ENCODE peak calls at places on chromosomes 16 and 17, in nine cellular contexts. L is nephron progenitor cell; D is cerebellar nuclear complex; K is EL; A is AG08395; G is adipocyte; X is AG04450; B is A549; Y is activated T-cell treated with anti-CD3 and anti-CD28 coated beads, Interleukin-2, amount 50 U/mL, for 4 hours. V is an unnamed sample.
A peak's percentile ranks its signal among the peaks of the same experiment; 100 is the strongest.

GRCh38 chr16:18966791-18967190 is 16.9 kb upstream of the TMC7 start:
- DNase-seq in L (no peak), D (no peak), K (no peak), A (no peak), G (no peak), X (no peak), B (no peak), Y (no peak), V (no peak)

GRCh38 chr16:68380676-68381362 is 67.5 kb downstream of the SMPD3 start:
- DNase-seq in L (no peak), D (no peak), K (no peak), A (no peak), G (no peak), X (no peak), B (no peak), Y (no peak), V (no peak)

GRCh38 chr16:59878479-59878878 is 1144.4 kb upstream of the GOT2 start:
- DNase-seq in L (no peak), D (no peak), K (peak; percentile 86), A (no peak), G (no peak), X (no peak), B (peak; percentile 70), Y (no peak), V (no peak)

GRCh38 chr16:17166095-17166494 is 304.7 kb downstream of the XYLT1 start:
- DNase-seq in L (no peak), D (no peak), K (no peak), A (peak; percentile 17), G (peak; percentile 17), X (no peak), B (no peak), Y (no peak), V (no peak)

GRCh38 chr16:13939821-13940220 is 19.9 kb downstream of the ERCC4 start:
- DNase-seq in L (no peak), D (no peak), K (no peak), A (no peak), G (no peak), X (no peak), B (no peak), Y (no peak), V (no peak)

GRCh38 chr16:89369266-89369895 is 121.0 kb downstream of the ANKRD11 start:
- DNase-seq in L (no peak), D (no peak), K (no peak), A (no peak), G (no peak), X (no peak), B (no peak), Y (no peak), V (no peak)

GRCh38 chr16:2037115-2037514 is 10.4 kb downstream of the NHERF2 start:
- DNase-seq in L (no peak), D (no peak), K (no peak), A (no peak), G (no peak), X (no peak), B (no peak), Y (no peak), V (no peak)

GRCh38 chr16:88503374-88503770 is 50.3 kb downstream of the ZFPM1 start:
- DNase-seq in L (no peak), D (no peak), K (no peak), A (no peak), G (no peak), X (no peak), B (no peak), Y (no peak), V (no peak)

GRCh38 chr16:54282202-54282922 is 4.2 kb downstream of the IRX3 start:
- DNase-seq in L (peak; percentile 83), D (no peak), K (peak; percentile 11), A (no peak), G (peak; percentile 86), X (no peak), B (peak; percentile 77), Y (no peak), V (no peak)

GRCh38 chr17:67050476-67051154 is 6.3 kb downstream of the CACNG1 start:
- DNase-seq in L (no peak), D (no peak), K (no peak), A (no peak), G (peak; percentile 3), X (no peak), B (no peak), Y (no peak), V (no peak)

GRCh38 chr17:44389723-44390202 is 314 bp upstream of the ITGA2B start:
- DNase-seq in L (no peak), D (no peak), K (no peak), A (no peak), G (no peak), X (no peak), B (no peak), Y (no peak), V (no peak)

GRCh38 chr17:40451420-40451819 is 8.2 kb downstream of the IGFBP4 start:
- DNase-seq in L (no peak), D (no peak), K (peak; percentile 75), A (peak; percentile 86), G (peak; percentile 96), X (peak; percentile 84), B (no peak), Y (no peak), V (no peak)

GRCh38 chr17:51796026-51796425 is 362.5 kb downstream of the CA10 start:
- DNase-seq in L (no peak), D (no peak), K (no peak), A (no peak), G (no peak), X (no peak), B (no peak), Y (no peak), V (no peak)

GRCh38 chr16:67936876-67937605 is 391 bp upstream of the PSMB10 start:
- DNase-seq in L (no peak), D (no peak), K (peak; percentile 79), A (no peak), G (peak; percentile 88), X (no peak), B (peak; percentile 56), Y (peak; percentile 66), V (no peak)

GRCh38 chr17:80979547-80980378 is 11.9 kb upstream of the CHMP6 start:
- DNase-seq in L (no peak), D (no peak), K (no peak), A (no peak), G (no peak), X (no peak), B (no peak), Y (no peak), V (no peak)

GRCh38 chr17:9475259-9475658 is 100.4 kb downstream of the STX8 start:
- DNase-seq in L (no peak), D (no peak), K (no peak), A (no peak), G (no peak), X (no peak), B (no peak), Y (no peak), V (no peak)

GRCh38 chr16:745739-746138 is 4.9 kb upstream of the CIAO3 start:
- DNase-seq in L (peak; percentile 73), D (no peak), K (no peak), A (no peak), G (no peak), X (no peak), B (peak; percentile 63), Y (no peak), V (no peak)

GRCh38 chr17:45942284-45942683 is 47.9 kb downstream of the MAPT start:
- DNase-seq in L (no peak), D (peak; percentile 97), K (peak; percentile 41), A (peak; percentile 60), G (peak; percentile 8), X (no peak), B (no peak), Y (no peak), V (no peak)

GRCh38 chr17:44308865-44309264 is 464 bp downstream of the RUNDC3A start:
- DNase-seq in L (no peak), D (no peak), K (no peak), A (no peak), G (no peak), X (no peak), B (no peak), Y (no peak), V (no peak)

GRCh38 chr17:15966879-15967248 is 21.9 kb downstream of the ADORA2B start:
- DNase-seq in L (peak; percentile 23), D (no peak), K (no peak), A (no peak), G (no peak), X (no peak), B (no peak), Y (no peak), V (no peak)

GRCh38 chr17:66673668-66674276 is 161.1 kb upstream of the CACNG5 start:
- DNase-seq in L (peak; percentile 52), D (peak; percentile 1), K (peak; percentile 74), A (peak; percentile 69), G (peak; percentile 88), X (peak; percentile 39), B (peak; percentile 62), Y (peak; percentile 48), V (no peak)

GRCh38 chr17:43945074-43945824 is 3.0 kb upstream of the PPY start:
- DNase-seq in L (no peak), D (no peak), K (peak; percentile 48), A (no peak), G (no peak), X (no peak), B (no peak), Y (no peak), V (no peak)

GRCh38 chr16:79437764-79438728 is 162.5 kb downstream of the MAF start:
- DNase-seq in L (no peak), D (peak; percentile 22), K (no peak), A (no peak), G (no peak), X (no peak), B (no peak), Y (no peak), V (no peak)

V was measured in cortex of kidney.